ENCODE peak calls at places on chromosome 9, in seven cellular contexts. One of them, this sample, is unnamed.

GRCh38 chr9:91900057-91900816 is 49.8 kb downstream of the ROR2 start:
- DNase-seq in mesendoderm: peak
- DNase-seq in IMR-90: no peak
- DNase-seq in neuronal stem cell: no peak
- DNase-seq in H1: no peak
- DNase-seq in mesenchymal stem cell: peak
- DNase-seq in trophoblast cell: no peak
- DNase-seq in this sample: no peak

GRCh38 chr9:80467632-80468031 is 895.9 kb downstream of the TLE4 start:
- DNase-seq in mesendoderm: no peak
- DNase-seq in IMR-90: peak
- DNase-seq in neuronal stem cell: no peak
- DNase-seq in H1: no peak
- DNase-seq in mesenchymal stem cell: no peak
- DNase-seq in trophoblast cell: no peak
- DNase-seq in this sample: no peak

GRCh38 chr9:98101868-98102273 is 17.2 kb downstream of the TRIM14 start:
- DNase-seq in mesendoderm: no peak
- DNase-seq in IMR-90: peak
- DNase-seq in neuronal stem cell: no peak
- DNase-seq in H1: no peak
- DNase-seq in mesenchymal stem cell: no peak
- DNase-seq in trophoblast cell: no peak
- DNase-seq in this sample: peak

GRCh38 chr9:90943341-90943740 is 141.7 kb downstream of the SYK start:
- DNase-seq in mesendoderm: no peak
- DNase-seq in IMR-90: peak
- DNase-seq in neuronal stem cell: no peak
- DNase-seq in H1: no peak
- DNase-seq in mesenchymal stem cell: peak
- DNase-seq in trophoblast cell: no peak
- DNase-seq in this sample: no peak

GRCh38 chr9:10232352-10232930 is 380.4 kb downstream of the PTPRD start:
- DNase-seq in mesendoderm: peak
- DNase-seq in IMR-90: peak
- DNase-seq in neuronal stem cell: no peak
- DNase-seq in H1: no peak
- DNase-seq in mesenchymal stem cell: peak
- DNase-seq in trophoblast cell: no peak
- DNase-seq in this sample: no peak

GRCh38 chr9:6632516-6633328 is 12.8 kb downstream of the GLDC start:
- DNase-seq in mesendoderm: peak
- DNase-seq in IMR-90: no peak
- DNase-seq in neuronal stem cell: no peak
- DNase-seq in H1: no peak
- DNase-seq in mesenchymal stem cell: no peak
- DNase-seq in trophoblast cell: no peak
- DNase-seq in this sample: peak

GRCh38 chr9:121288874-121289553 is 21.1 kb downstream of the GSN start:
- DNase-seq in mesendoderm: peak
- DNase-seq in IMR-90: peak
- DNase-seq in neuronal stem cell: peak
- DNase-seq in H1: peak
- DNase-seq in mesenchymal stem cell: peak
- DNase-seq in trophoblast cell: peak
- DNase-seq in this sample: peak

GRCh38 chr9:135051316-135052038 is 36.0 kb upstream of the OLFM1 start:
- DNase-seq in mesendoderm: no peak
- DNase-seq in IMR-90: no peak
- DNase-seq in neuronal stem cell: no peak
- DNase-seq in H1: no peak
- DNase-seq in mesenchymal stem cell: no peak
- DNase-seq in trophoblast cell: no peak
- DNase-seq in this sample: peak

GRCh38 chr9:135119496-135120064 is 32.1 kb downstream of the OLFM1 start:
- DNase-seq in mesendoderm: no peak
- DNase-seq in IMR-90: no peak
- DNase-seq in neuronal stem cell: no peak
- DNase-seq in H1: no peak
- DNase-seq in mesenchymal stem cell: no peak
- DNase-seq in trophoblast cell: no peak
- DNase-seq in this sample: no peak

GRCh38 chr9:28207657-28208056 is 634.4 kb upstream of the C9orf72 start:
- DNase-seq in mesendoderm: no peak
- DNase-seq in IMR-90: no peak
- DNase-seq in neuronal stem cell: no peak
- DNase-seq in H1: no peak
- DNase-seq in mesenchymal stem cell: no peak
- DNase-seq in trophoblast cell: no peak
- DNase-seq in this sample: no peak

GRCh38 chr9:105912868-105913516 is 218.7 kb downstream of the TMEM38B start:
- DNase-seq in mesendoderm: peak
- DNase-seq in IMR-90: no peak
- DNase-seq in neuronal stem cell: no peak
- DNase-seq in H1: no peak
- DNase-seq in mesenchymal stem cell: no peak
- DNase-seq in trophoblast cell: no peak
- DNase-seq in this sample: no peak

GRCh38 chr9:71758785-71759184 is 9.5 kb downstream of the CEMIP2 start:
- DNase-seq in mesendoderm: no peak
- DNase-seq in IMR-90: peak
- DNase-seq in neuronal stem cell: no peak
- DNase-seq in H1: no peak
- DNase-seq in mesenchymal stem cell: peak
- DNase-seq in trophoblast cell: no peak
- DNase-seq in this sample: no peak

GRCh38 chr9:109517798-109518435 is 19.8 kb upstream of the PTPN3 start:
- DNase-seq in mesendoderm: no peak
- DNase-seq in IMR-90: no peak
- DNase-seq in neuronal stem cell: no peak
- DNase-seq in H1: no peak
- DNase-seq in mesenchymal stem cell: no peak
- DNase-seq in trophoblast cell: no peak
- DNase-seq in this sample: no peak

GRCh38 chr9:38387751-38388150 is 4.8 kb upstream of the ALDH1B1 start:
- DNase-seq in mesendoderm: no peak
- DNase-seq in IMR-90: no peak
- DNase-seq in neuronal stem cell: no peak
- DNase-seq in H1: no peak
- DNase-seq in mesenchymal stem cell: no peak
- DNase-seq in trophoblast cell: no peak
- DNase-seq in this sample: no peak

GRCh38 chr9:135887585-135888050 is 19.7 kb downstream of the CAMSAP1 start:
- DNase-seq in mesendoderm: peak
- DNase-seq in IMR-90: no peak
- DNase-seq in neuronal stem cell: no peak
- DNase-seq in H1: peak
- DNase-seq in mesenchymal stem cell: no peak
- DNase-seq in trophoblast cell: no peak
- DNase-seq in this sample: peak

GRCh38 chr9:136342191-136343120 is 15.1 kb downstream of the GPSM1 start:
- DNase-seq in mesendoderm: peak
- DNase-seq in IMR-90: peak
- DNase-seq in neuronal stem cell: peak
- DNase-seq in H1: peak
- DNase-seq in mesenchymal stem cell: peak
- DNase-seq in trophoblast cell: peak
- DNase-seq in this sample: peak

GRCh38 chr9:16461231-16461840 is 409.1 kb downstream of the BNC2 start:
- DNase-seq in mesendoderm: peak
- DNase-seq in IMR-90: peak
- DNase-seq in neuronal stem cell: no peak
- DNase-seq in H1: no peak
- DNase-seq in mesenchymal stem cell: no peak
- DNase-seq in trophoblast cell: no peak
- DNase-seq in this sample: peak

GRCh38 chr9:136665704-136666363 is 3.1 kb downstream of the EGFL7 start:
- DNase-seq in mesendoderm: no peak
- DNase-seq in IMR-90: no peak
- DNase-seq in neuronal stem cell: no peak
- DNase-seq in H1: no peak
- DNase-seq in mesenchymal stem cell: no peak
- DNase-seq in trophoblast cell: no peak
- DNase-seq in this sample: no peak

GRCh38 chr9:126108240-126108639 is 218.4 kb upstream of the MVB12B start:
- DNase-seq in mesendoderm: peak
- DNase-seq in IMR-90: no peak
- DNase-seq in neuronal stem cell: peak
- DNase-seq in H1: peak
- DNase-seq in mesenchymal stem cell: peak
- DNase-seq in trophoblast cell: no peak
- DNase-seq in this sample: peak

GRCh38 chr9:13432914-13433313 is 153.4 kb upstream of the MPDZ start:
- DNase-seq in mesendoderm: no peak
- DNase-seq in IMR-90: no peak
- DNase-seq in neuronal stem cell: no peak
- DNase-seq in H1: no peak
- DNase-seq in mesenchymal stem cell: no peak
- DNase-seq in trophoblast cell: no peak
- DNase-seq in this sample: no peak

GRCh38 chr9:13443380-13444271 is 164.1 kb upstream of the MPDZ start:
- DNase-seq in mesendoderm: no peak
- DNase-seq in IMR-90: no peak
- DNase-seq in neuronal stem cell: no peak
- DNase-seq in H1: no peak
- DNase-seq in mesenchymal stem cell: no peak
- DNase-seq in trophoblast cell: no peak
- DNase-seq in this sample: no peak

GRCh38 chr9:13436591-13436990 is 157.1 kb upstream of the MPDZ start:
- DNase-seq in mesendoderm: no peak
- DNase-seq in IMR-90: no peak
- DNase-seq in neuronal stem cell: no peak
- DNase-seq in H1: no peak
- DNase-seq in mesenchymal stem cell: no peak
- DNase-seq in trophoblast cell: no peak
- DNase-seq in this sample: no peak

DNA sequence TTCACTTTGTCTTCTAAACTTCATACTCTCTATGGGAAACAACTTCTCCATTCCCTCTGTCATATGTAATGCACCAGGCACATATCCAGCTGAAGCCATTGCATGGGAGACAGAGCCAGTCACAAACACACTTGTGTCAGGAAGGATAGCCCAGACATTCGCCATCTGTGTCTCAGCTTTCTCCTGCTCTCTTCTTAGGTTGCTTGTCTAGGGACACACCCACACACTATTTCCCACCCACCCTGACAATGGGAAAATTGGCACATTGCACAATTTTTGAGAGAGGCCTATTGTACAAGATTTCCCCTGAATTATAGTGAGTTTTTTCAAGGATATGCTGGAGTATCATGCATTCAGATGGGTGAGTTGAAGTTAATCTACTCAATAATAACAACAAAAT is 158.4 kb upstream of the MPDZ start:
- DNase-seq in mesendoderm: no peak
- DNase-seq in IMR-90: no peak
- DNase-seq in neuronal stem cell: no peak
- DNase-seq in H1: no peak
- DNase-seq in mesenchymal stem cell: no peak
- DNase-seq in trophoblast cell: no peak
- DNase-seq in this sample: no peak
- H2AK5ac ChIP-seq in mesendoderm: no peak
- H2AK5ac ChIP-seq in IMR-90: no peak
- H2AK5ac ChIP-seq in neuronal stem cell: no peak
- H2AK5ac ChIP-seq in H1: no peak
- H2AK5ac ChIP-seq in mesenchymal stem cell: no peak
- H2AK5ac ChIP-seq in trophoblast cell: no peak
- H2AK5ac ChIP-seq in this sample: no peak

GRCh38 chr9:113920872-113921271 is 44.8 kb downstream of the ZNF618 start:
- DNase-seq in mesendoderm: no peak
- DNase-seq in IMR-90: no peak
- DNase-seq in neuronal stem cell: no peak
- DNase-seq in H1: peak
- DNase-seq in mesenchymal stem cell: no peak
- DNase-seq in trophoblast cell: no peak
- DNase-seq in this sample: no peak
- H2AK5ac ChIP-seq in mesendoderm: no peak
- H2AK5ac ChIP-seq in IMR-90: no peak
- H2AK5ac ChIP-seq in neuronal stem cell: no peak
- H2AK5ac ChIP-seq in H1: no peak
- H2AK5ac ChIP-seq in mesenchymal stem cell: no peak
- H2AK5ac ChIP-seq in trophoblast cell: no peak
- H2AK5ac ChIP-seq in this sample: no peak

GRCh38 chr9:129776566-129776937 is 23.7 kb upstream of the PTGES start:
- DNase-seq in mesendoderm: no peak
- DNase-seq in IMR-90: peak
- DNase-seq in neuronal stem cell: no peak
- DNase-seq in H1: no peak
- DNase-seq in mesenchymal stem cell: no peak
- DNase-seq in trophoblast cell: no peak
- DNase-seq in this sample: no peak
- H2AK5ac ChIP-seq in mesendoderm: no peak
- H2AK5ac ChIP-seq in IMR-90: peak
- H2AK5ac ChIP-seq in neuronal stem cell: peak
- H2AK5ac ChIP-seq in H1: no peak
- H2AK5ac ChIP-seq in mesenchymal stem cell: peak
- H2AK5ac ChIP-seq in trophoblast cell: peak
- H2AK5ac ChIP-seq in this sample: no peak

GRCh38 chr9:99601506-99601905 is 220.2 kb upstream of the NR4A3 start:
- DNase-seq in mesendoderm: no peak
- DNase-seq in IMR-90: no peak
- DNase-seq in neuronal stem cell: no peak
- DNase-seq in H1: no peak
- DNase-seq in mesenchymal stem cell: peak
- DNase-seq in trophoblast cell: no peak
- DNase-seq in this sample: no peak
- H2AK5ac ChIP-seq in mesendoderm: no peak
- H2AK5ac ChIP-seq in IMR-90: no peak
- H2AK5ac ChIP-seq in neuronal stem cell: no peak
- H2AK5ac ChIP-seq in H1: no peak
- H2AK5ac ChIP-seq in mesenchymal stem cell: no peak
- H2AK5ac ChIP-seq in trophoblast cell: no peak
- H2AK5ac ChIP-seq in this sample: no peak

GRCh38 chr9:4805519-4805918 is 12.8 kb downstream of the RCL1 start:
- DNase-seq in mesendoderm: peak
- DNase-seq in IMR-90: no peak
- DNase-seq in neuronal stem cell: no peak
- DNase-seq in H1: no peak
- DNase-seq in mesenchymal stem cell: no peak
- DNase-seq in trophoblast cell: no peak
- DNase-seq in this sample: no peak
- H2AK5ac ChIP-seq in mesendoderm: no peak
- H2AK5ac ChIP-seq in IMR-90: no peak
- H2AK5ac ChIP-seq in neuronal stem cell: no peak
- H2AK5ac ChIP-seq in H1: no peak
- H2AK5ac ChIP-seq in mesenchymal stem cell: no peak
- H2AK5ac ChIP-seq in trophoblast cell: no peak
- H2AK5ac ChIP-seq in this sample: no peak

GRCh38 chr9:133203506-133204075 is 5.5 kb downstream of the OBP2B start:
- DNase-seq in mesendoderm: no peak
- DNase-seq in IMR-90: no peak
- DNase-seq in neuronal stem cell: no peak
- DNase-seq in H1: no peak
- DNase-seq in mesenchymal stem cell: no peak
- DNase-seq in trophoblast cell: no peak
- DNase-seq in this sample: no peak
- H2AK5ac ChIP-seq in mesendoderm: no peak
- H2AK5ac ChIP-seq in IMR-90: no peak
- H2AK5ac ChIP-seq in neuronal stem cell: no peak
- H2AK5ac ChIP-seq in H1: no peak
- H2AK5ac ChIP-seq in mesenchymal stem cell: no peak
- H2AK5ac ChIP-seq in trophoblast cell: no peak
- H2AK5ac ChIP-seq in this sample: no peak

This sample was measured in H9.